ENCODE peak calls at places on chromosomes 12 and 14, in five cellular contexts. One of them, this sample, is unnamed. For H3K4me1, the result is how much of the 10 kb centered on the place peaks cover.

GRCh38 chr12:62714409-62715075 is 220.4 kb downstream of the PPM1H start:
- DNase-seq in testis: no peak
- DNase-seq in HCT116: no peak
- DNase-seq in mammary epithelial cell: no peak
- DNase-seq in ovary: peak
- DNase-seq in this sample: no peak

GRCh38 chr12:2581293-2582045 is 213.3 kb upstream of the FKBP4 start:
- DNase-seq in testis: no peak
- DNase-seq in HCT116: no peak
- DNase-seq in mammary epithelial cell: no peak
- DNase-seq in ovary: no peak
- DNase-seq in this sample: no peak

GRCh38 chr14:23358042-23358441 is 5.4 kb upstream of the SLC22A17 start:
- DNase-seq in testis: no peak
- DNase-seq in HCT116: no peak
- DNase-seq in mammary epithelial cell: no peak
- DNase-seq in ovary: no peak
- DNase-seq in this sample: no peak

GRCh38 chr12:45674181-45674580 is 55.3 kb upstream of the ARID2 start:
- DNase-seq in testis: no peak
- DNase-seq in HCT116: no peak
- DNase-seq in mammary epithelial cell: no peak
- DNase-seq in ovary: no peak
- DNase-seq in this sample: peak

GRCh38 chr12:19529933-19530630 is 90.8 kb downstream of the AEBP2 start:
- DNase-seq in testis: no peak
- DNase-seq in HCT116: no peak
- DNase-seq in mammary epithelial cell: no peak
- DNase-seq in ovary: no peak
- DNase-seq in this sample: no peak

GRCh38 chr12:108117163-108117849 is 11.8 kb upstream of the WSCD2 start:
- DNase-seq in testis: no peak
- DNase-seq in HCT116: no peak
- DNase-seq in mammary epithelial cell: peak
- DNase-seq in ovary: no peak
- DNase-seq in this sample: no peak

GRCh38 chr12:64229796-64230195 is 7.7 kb upstream of the KICS2 start:
- DNase-seq in testis: no peak
- DNase-seq in HCT116: no peak
- DNase-seq in mammary epithelial cell: no peak
- DNase-seq in ovary: no peak
- DNase-seq in this sample: no peak

GRCh38 chr14:105411985-105412767 is 7.5 kb upstream of the MTA1 start:
- DNase-seq in testis: no peak
- DNase-seq in HCT116: no peak
- DNase-seq in mammary epithelial cell: no peak
- DNase-seq in ovary: no peak
- DNase-seq in this sample: no peak

GRCh38 chr12:124713436-124714082 is 146.1 kb upstream of the NCOR2 start:
- DNase-seq in testis: no peak
- DNase-seq in HCT116: no peak
- DNase-seq in mammary epithelial cell: no peak
- DNase-seq in ovary: no peak
- DNase-seq in this sample: peak

GRCh38 chr12:99138397-99138796 is 493.3 kb downstream of the APAF1 start:
- DNase-seq in testis: no peak
- DNase-seq in HCT116: no peak
- DNase-seq in mammary epithelial cell: no peak
- DNase-seq in ovary: no peak
- DNase-seq in this sample: no peak

GRCh38 chr14:97025722-97026121 is 228.5 kb downstream of the VRK1 start:
- DNase-seq in testis: no peak
- DNase-seq in HCT116: no peak
- DNase-seq in mammary epithelial cell: no peak
- DNase-seq in ovary: no peak
- DNase-seq in this sample: no peak

GRCh38 chr12:113196996-113197395 is 11.5 kb downstream of the RITA1 start:
- DNase-seq in testis: peak
- DNase-seq in HCT116: peak
- DNase-seq in mammary epithelial cell: peak
- DNase-seq in ovary: peak
- DNase-seq in this sample: peak

GRCh38 chr12:3304436-3305135 is 186.4 kb upstream of the PRMT8 start:
- DNase-seq in testis: no peak
- DNase-seq in HCT116: peak
- DNase-seq in mammary epithelial cell: peak
- DNase-seq in ovary: no peak
- DNase-seq in this sample: no peak

GRCh38 chr12:113862570-113863454 is 103.3 kb downstream of the RBM19 start:
- DNase-seq in testis: peak
- DNase-seq in HCT116: no peak
- DNase-seq in mammary epithelial cell: peak
- DNase-seq in ovary: no peak
- DNase-seq in this sample: peak

GRCh38 chr12:116863275-116863767 is 17.9 kb downstream of the HRK start:
- DNase-seq in testis: peak
- DNase-seq in HCT116: peak
- DNase-seq in mammary epithelial cell: no peak
- DNase-seq in ovary: no peak
- DNase-seq in this sample: no peak

GRCh38 chr14:24440606-24441399 is 1.8 kb downstream of the SDR39U1 start:
- DNase-seq in testis: no peak
- DNase-seq in HCT116: no peak
- DNase-seq in mammary epithelial cell: no peak
- DNase-seq in ovary: no peak
- DNase-seq in this sample: no peak

GRCh38 chr12:2922329-2922728 is 31.6 kb downstream of the TULP3 start:
- DNase-seq in testis: no peak
- DNase-seq in HCT116: no peak
- DNase-seq in mammary epithelial cell: no peak
- DNase-seq in ovary: no peak
- DNase-seq in this sample: no peak

GRCh38 chr12:27453462-27453861 is 6.9 kb downstream of the SMCO2 start:
- DNase-seq in testis: no peak
- DNase-seq in HCT116: no peak
- DNase-seq in mammary epithelial cell: no peak
- DNase-seq in ovary: no peak
- DNase-seq in this sample: no peak

GRCh38 chr12:116299548-116300150 is 22.2 kb upstream of the MED13L start:
- DNase-seq in testis: peak
- DNase-seq in HCT116: no peak
- DNase-seq in mammary epithelial cell: no peak
- DNase-seq in ovary: no peak
- DNase-seq in this sample: no peak

GRCh38 chr12:124774462-124775167 is 89.0 kb downstream of the SCARB1 start:
- DNase-seq in testis: no peak
- DNase-seq in HCT116: no peak
- DNase-seq in mammary epithelial cell: peak
- DNase-seq in ovary: peak
- DNase-seq in this sample: peak

GRCh38 chr12:14654842-14655241 is 41.6 kb downstream of the GUCY2C start:
- DNase-seq in testis: no peak
- DNase-seq in HCT116: no peak
- DNase-seq in mammary epithelial cell: no peak
- DNase-seq in ovary: no peak
- DNase-seq in this sample: no peak

GRCh38 chr12:79151956-79152355 is 287.4 kb downstream of the SYT1 start:
- DNase-seq in testis: no peak
- DNase-seq in HCT116: no peak
- DNase-seq in mammary epithelial cell: no peak
- DNase-seq in ovary: no peak
- DNase-seq in this sample: no peak

GRCh38 chr14:99749142-99749541 is 44.1 kb upstream of the EML1 start:
- DNase-seq in testis: no peak
- DNase-seq in HCT116: no peak
- DNase-seq in mammary epithelial cell: no peak
- DNase-seq in ovary: no peak
- DNase-seq in this sample: no peak

GRCh38 chr14:95935228-95935822 is 58.7 kb downstream of the TUNAR start:
- DNase-seq in testis: peak
- DNase-seq in HCT116: no peak
- DNase-seq in mammary epithelial cell: peak
- DNase-seq in ovary: no peak
- DNase-seq in this sample: peak

GRCh38 chr12:128420163-128420562 is 153.2 kb downstream of the TMEM132C start:
- DNase-seq in testis: no peak
- DNase-seq in HCT116: no peak
- DNase-seq in mammary epithelial cell: no peak
- DNase-seq in ovary: no peak
- DNase-seq in this sample: no peak

GRCh38 chr12:128418944-128419343 is 152.0 kb downstream of the TMEM132C start:
- DNase-seq in testis: no peak
- DNase-seq in HCT116: no peak
- DNase-seq in mammary epithelial cell: no peak
- DNase-seq in ovary: no peak
- DNase-seq in this sample: no peak

GRCh38 chr12:128415036-128415560 is 148.1 kb downstream of the TMEM132C start:
- DNase-seq in testis: no peak
- DNase-seq in HCT116: no peak
- DNase-seq in mammary epithelial cell: no peak
- DNase-seq in ovary: no peak
- DNase-seq in this sample: no peak
- H3K4me3 ChIP-seq in testis: no peak
- H3K4me3 ChIP-seq in HCT116: no peak
- H3K4me3 ChIP-seq in mammary epithelial cell: no peak
- H3K4me3 ChIP-seq in ovary: no peak
- H3K4me3 ChIP-seq in this sample: no peak

DNA sequence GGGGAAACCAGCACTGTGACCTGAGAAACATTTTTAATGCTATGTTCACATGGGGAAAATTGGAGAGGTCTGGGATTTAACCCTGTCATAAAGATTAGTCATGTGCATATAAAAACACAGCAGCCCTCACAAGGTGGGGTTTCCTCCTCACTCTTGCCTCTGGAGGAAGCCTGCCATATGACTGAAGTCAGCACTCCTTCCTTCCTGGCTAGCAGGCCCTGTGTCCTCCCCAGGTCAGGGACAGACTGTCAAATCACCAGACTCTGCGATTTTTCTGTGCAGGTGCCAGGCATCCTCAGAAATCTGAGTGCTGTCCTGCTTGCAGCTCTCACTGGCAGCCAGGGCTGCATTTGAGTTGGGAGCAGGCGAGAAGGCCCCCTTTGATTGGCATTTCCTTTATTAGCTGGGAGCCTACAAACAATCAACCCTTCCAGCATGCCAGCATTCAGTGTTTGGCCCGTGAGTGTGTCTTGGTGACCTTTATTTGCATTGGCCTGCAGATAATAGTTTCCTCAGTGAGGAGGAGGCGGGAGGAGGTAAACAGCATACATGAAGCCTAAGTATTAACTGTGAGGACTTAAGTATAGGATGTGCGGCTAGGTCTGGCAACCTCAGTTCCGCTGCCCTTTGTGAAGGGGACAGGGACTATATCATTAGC is 183.8 kb upstream of the ARHGAP5 start:
- DNase-seq in testis: no peak
- DNase-seq in HCT116: no peak
- DNase-seq in mammary epithelial cell: peak
- DNase-seq in ovary: no peak
- DNase-seq in this sample: peak
- H3K27ac ChIP-seq in testis: no peak
- H3K27ac ChIP-seq in HCT116: no peak
- H3K27ac ChIP-seq in mammary epithelial cell: no peak
- H3K27ac ChIP-seq in ovary: no peak
- H3K27ac ChIP-seq in this sample: peak

GRCh38 chr14:103392106-103392505 is 6.9 kb downstream of the MARK3 start:
- DNase-seq in testis: no peak
- DNase-seq in HCT116: no peak
- DNase-seq in mammary epithelial cell: no peak
- DNase-seq in ovary: no peak
- DNase-seq in this sample: no peak

GRCh38 chr14:103392572-103392971 is 7.4 kb downstream of the MARK3 start:
- DNase-seq in testis: no peak
- DNase-seq in HCT116: no peak
- DNase-seq in mammary epithelial cell: no peak
- DNase-seq in ovary: no peak
- DNase-seq in this sample: no peak

GRCh38 chr14:103393078-103393477 is 7.9 kb downstream of the MARK3 start:
- DNase-seq in testis: no peak
- DNase-seq in HCT116: no peak
- DNase-seq in mammary epithelial cell: no peak
- DNase-seq in ovary: no peak
- DNase-seq in this sample: no peak

GRCh38 chr14:103390605-103391004 is 5.4 kb downstream of the MARK3 start:
- DNase-seq in testis: no peak
- DNase-seq in HCT116: no peak
- DNase-seq in mammary epithelial cell: no peak
- DNase-seq in ovary: no peak
- DNase-seq in this sample: no peak

DNA sequence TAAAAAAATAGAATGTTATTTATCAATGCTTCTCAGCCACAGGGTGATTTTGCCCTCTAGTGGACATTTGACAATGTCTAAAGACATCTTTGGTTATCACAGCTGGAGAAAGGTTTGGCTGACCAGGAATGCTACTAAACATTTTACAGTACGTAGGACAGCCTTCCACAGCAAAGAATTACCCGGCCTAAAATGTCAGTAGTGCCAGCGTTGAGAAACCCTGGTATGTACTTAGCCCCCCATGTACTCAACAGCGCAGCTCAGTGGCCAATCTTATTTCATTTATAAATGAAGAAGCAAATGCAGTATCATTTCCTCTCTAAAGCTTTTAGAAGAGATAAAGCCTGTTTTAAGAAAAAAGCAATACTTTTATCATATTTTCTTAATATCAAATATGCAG is 5.8 kb downstream of the MARK3 start:
- DNase-seq in testis: no peak
- DNase-seq in HCT116: peak
- DNase-seq in mammary epithelial cell: peak
- DNase-seq in ovary: no peak
- DNase-seq in this sample: peak
- H3K4me1 ChIP-seq in testis: half or more
- H3K4me1 ChIP-seq in HCT116: under half
- H3K4me1 ChIP-seq in mammary epithelial cell: under half
- H3K4me1 ChIP-seq in ovary: under half
- H3K4me1 ChIP-seq in this sample: under half

DNA sequence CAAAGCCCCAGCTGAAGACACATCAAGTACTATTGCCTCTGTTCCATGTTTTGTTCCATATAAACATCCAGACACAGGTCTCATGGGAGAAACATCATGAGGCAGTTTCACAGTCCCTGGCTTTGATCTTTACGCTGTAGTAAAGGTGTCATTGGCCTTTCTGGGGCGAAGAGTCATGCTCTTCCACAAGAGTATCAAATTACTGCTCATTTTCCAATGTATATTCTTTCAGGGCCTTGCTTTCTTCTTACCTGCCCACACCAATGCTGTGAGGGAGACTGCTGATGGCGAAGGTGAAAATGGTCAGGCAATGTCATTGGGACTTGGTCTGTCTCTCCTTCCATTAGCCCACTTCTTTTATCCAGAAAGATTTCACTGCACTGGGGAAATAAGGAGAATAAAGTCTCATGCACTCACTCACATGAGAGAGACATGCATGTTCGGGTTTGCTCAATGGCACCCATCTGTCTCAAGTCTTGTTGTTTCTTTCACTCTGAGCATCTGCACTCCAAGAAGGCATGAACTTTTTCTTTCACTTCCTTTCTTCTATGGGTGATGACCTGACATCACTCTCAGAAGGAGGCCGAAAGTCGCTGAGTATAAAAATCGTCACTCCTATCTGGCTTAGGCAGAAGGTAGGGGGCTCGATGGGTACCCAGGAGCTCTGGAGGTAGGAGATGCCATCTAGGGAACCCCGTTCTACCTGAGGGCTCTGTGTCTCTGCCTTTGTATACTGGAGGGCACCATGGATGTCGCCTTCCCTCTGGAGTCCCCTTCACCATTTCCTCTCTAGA is 1.3 kb upstream of the JDP2 start:
- DNase-seq in testis: no peak
- DNase-seq in HCT116: no peak
- DNase-seq in mammary epithelial cell: no peak
- DNase-seq in ovary: no peak
- DNase-seq in this sample: no peak
- H3K4me3 ChIP-seq in testis: peak
- H3K4me3 ChIP-seq in HCT116: peak
- H3K4me3 ChIP-seq in mammary epithelial cell: no peak
- H3K4me3 ChIP-seq in ovary: no peak
- H3K4me3 ChIP-seq in this sample: no peak